ENCODE peak calls at places on chromosome 10, in four cellular contexts. H is GM12865, J is lower lobe of right lung, L is lower leg skin. G is an unnamed sample.

GRCh38 chr10:47449102-47449978 is 34.6 kb downstream of the ANXA8 start:
- DNase-seq in L (no peak), H (no peak), J (peak), G (no peak)

GRCh38 chr10:66852811-66853210 is 73.0 kb upstream of the LRRTM3 start:
- DNase-seq in L (no peak), H (no peak), J (no peak), G (no peak)

GRCh38 chr10:97861924-97862323 is 12.3 kb downstream of the GOLGA7B start:
- DNase-seq in J (no peak), L (no peak), H (no peak), G (no peak)

GRCh38 chr10:129622736-129623135 is 155.7 kb downstream of the MGMT start:
- DNase-seq in J (no peak), H (no peak), L (no peak), G (no peak)

GRCh38 chr10:104630731-104631130 is 10.4 kb upstream of the SORCS3 start:
- DNase-seq in L (no peak), J (no peak), H (no peak), G (no peak)

GRCh38 chr10:117174439-117175214 is 22.7 kb upstream of the KCNK18 start:
- DNase-seq in J (peak), H (peak), L (peak), G (peak)

GRCh38 chr10:133347636-133348517 is 704 bp downstream of the PRAP1 start:
- DNase-seq in J (peak), H (no peak), L (no peak), G (peak)

GRCh38 chr10:122112625-122113160 is 123.7 kb downstream of the TACC2 start:
- DNase-seq in H (peak), L (peak), J (peak), G (peak)

GRCh38 chr10:129780158-129780557 is 183.9 kb downstream of the EBF3 start:
- DNase-seq in H (no peak), J (peak), L (no peak), G (no peak)

GRCh38 chr10:75660833-75661232 is 229.4 kb downstream of the LRMDA start:
- DNase-seq in J (no peak), H (no peak), L (no peak), G (no peak)

GRCh38 chr10:97590748-97591139 is 1.2 kb downstream of the C10orf62 start:
- DNase-seq in H (no peak), L (no peak), J (no peak), G (no peak)

GRCh38 chr10:96369890-96370574 is 11.2 kb upstream of the OPALIN start:
- DNase-seq in L (no peak), H (no peak), J (no peak), G (no peak)

GRCh38 chr10:97874332-97874731 is 24.7 kb downstream of the GOLGA7B start:
- DNase-seq in L (no peak), J (no peak), H (no peak), G (no peak)

GRCh38 chr10:49025347-49025983 is 85.8 kb upstream of the LRRC18 start:
- DNase-seq in H (no peak), L (no peak), J (no peak), G (no peak)

GRCh38 chr10:68829494-68829893 is 2.2 kb downstream of the STOX1 start:
- DNase-seq in L (no peak), H (no peak), J (no peak), G (no peak)

GRCh38 chr10:124012066-124012465 is 81.3 kb downstream of the CHST15 start:
- DNase-seq in L (no peak), J (peak), H (no peak), G (no peak)

GRCh38 chr10:34477229-34477628 is 337.9 kb downstream of the PARD3 start:
- DNase-seq in L (no peak), J (no peak), H (no peak), G (no peak)

GRCh38 chr10:62244785-62245595 is 23.7 kb downstream of the RTKN2 start:
- DNase-seq in H (peak), J (no peak), L (peak), G (peak)

GRCh38 chr10:29998142-29998808 is 61.1 kb downstream of the JCAD start:
- DNase-seq in H (peak), L (peak), J (peak), G (no peak)

GRCh38 chr10:132631348-132631735 is 93.8 kb downstream of the INPP5A start:
- DNase-seq in J (peak), L (no peak), H (no peak), G (peak)

GRCh38 chr10:119625570-119626280 is 25.5 kb upstream of the BAG3 start:
- DNase-seq in H (no peak), J (no peak), L (no peak), G (no peak)

GRCh38 chr10:44010873-44011602 is 362.4 kb upstream of the ZNF32 start:
- DNase-seq in J (no peak), L (no peak), H (peak), G (no peak)

GRCh38 chr10:54909165-54909564 is 108.1 kb upstream of the PCDH15 start:
- DNase-seq in L (no peak), J (no peak), H (no peak), G (no peak)

GRCh38 chr10:971150-971542 is 17.1 kb upstream of the GTPBP4 start:
- DNase-seq in L (no peak), H (no peak), J (peak), G (peak)

GRCh38 chr10:100019824-100020160 is 10.0 kb upstream of the DNMBP start:
- DNase-seq in J (no peak), H (no peak), L (no peak), G (no peak)

GRCh38 chr10:53697038-53697437 is 924.5 kb upstream of the MBL2 start:
- DNase-seq in H (no peak), L (no peak), J (no peak), G (no peak)

GRCh38 chr10:77746313-77746712 is 108.7 kb upstream of the KCNMA1 start:
- DNase-seq in H (no peak), L (no peak), J (no peak), G (no peak)

GRCh38 chr10:79383974-79384606 is 36.8 kb downstream of the PPIF start:
- DNase-seq in J (peak), L (no peak), H (no peak), G (no peak)

GRCh38 chr10:93742633-93743349 is 14.9 kb upstream of the LGI1 start:
- DNase-seq in J (no peak), L (no peak), H (peak), G (no peak)

GRCh38 chr10:93749218-93749799 is 8.4 kb upstream of the LGI1 start:
- DNase-seq in H (no peak), J (no peak), L (no peak), G (no peak)

GRCh38 chr10:93746844-93747284 is 10.9 kb upstream of the LGI1 start:
- DNase-seq in L (no peak), H (peak), J (no peak), G (peak)

GRCh38 chr10:93741367-93741766 is 16.4 kb upstream of the LGI1 start:
- DNase-seq in J (no peak), H (no peak), L (no peak), G (no peak)

GRCh38 chr10:93745411-93746065 is 12.2 kb upstream of the LGI1 start:
- DNase-seq in H (peak), L (no peak), J (no peak), G (peak)
- TF ChIP-seq CTCF in H (peak), L (no peak), J (no peak), G (no peak)

DNA sequence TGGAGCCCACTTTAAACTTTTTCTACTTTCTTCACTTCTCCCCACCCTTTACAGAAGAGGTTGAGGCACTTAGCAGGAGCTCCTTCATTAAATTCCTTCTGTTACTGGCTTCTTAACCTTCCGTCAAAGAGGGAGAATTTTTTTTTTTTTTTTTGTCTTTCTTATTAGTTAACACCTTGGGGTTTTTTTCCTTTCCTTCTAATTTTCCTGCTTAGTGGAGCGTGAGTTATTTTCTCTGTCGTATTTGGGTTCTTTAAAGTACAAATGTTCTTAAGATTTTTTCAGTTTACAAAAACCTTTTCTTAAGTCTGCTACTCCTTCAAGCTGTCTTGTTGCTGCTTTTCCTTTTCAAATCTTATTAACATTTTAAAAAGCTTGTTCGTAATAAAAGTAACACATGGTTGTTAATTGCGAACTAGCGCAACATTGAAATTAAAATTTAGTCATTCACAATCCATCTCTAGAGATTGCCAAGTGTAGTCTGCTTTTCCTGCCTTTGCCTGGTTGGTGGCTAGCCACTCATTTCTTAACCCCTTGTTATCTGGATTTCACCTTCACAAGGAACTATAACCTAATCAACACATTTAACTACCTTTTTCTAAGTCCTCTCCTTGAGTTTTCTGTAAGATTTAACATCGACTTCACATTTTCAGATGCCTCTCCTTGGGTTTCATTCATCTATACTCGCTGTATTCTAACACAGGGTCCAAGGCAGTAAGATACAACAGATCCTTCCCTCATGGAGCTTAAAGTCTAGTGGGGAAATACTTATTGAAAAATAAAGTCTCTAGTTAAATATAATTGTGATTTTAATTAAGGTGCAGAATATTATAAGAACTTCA is 2.0 kb downstream of the BMPR1A start:
- DNase-seq in J (no peak), H (no peak), L (no peak), G (no peak)
- H3K4me3 ChIP-seq in J (peak), H (peak), L (no peak), G (no peak)

DNA sequence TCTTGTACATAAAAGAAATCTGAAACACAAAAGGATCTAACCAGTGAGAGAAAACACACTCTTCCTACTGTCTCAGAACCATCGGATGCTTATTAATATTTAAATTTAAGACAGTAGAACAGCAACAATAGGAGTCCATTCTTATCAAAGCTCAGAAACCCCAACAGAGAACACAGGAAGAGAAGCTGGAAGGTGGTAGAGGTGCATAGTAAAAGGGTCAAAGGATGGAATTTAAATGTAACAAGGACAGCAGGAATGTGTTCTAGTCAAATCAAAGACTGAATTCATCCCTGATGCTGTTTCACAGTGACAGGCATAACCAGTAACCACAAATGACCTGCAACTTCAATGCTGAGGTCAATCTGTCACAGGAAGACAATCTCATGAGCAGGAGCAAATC is 1259.8 kb downstream of the XPNPEP1 start:
- DNase-seq in H (no peak), J (no peak), L (no peak), G (no peak)
- TF ChIP-seq CTCF in H (no peak), J (no peak), L (no peak), G (no peak)

DNA sequence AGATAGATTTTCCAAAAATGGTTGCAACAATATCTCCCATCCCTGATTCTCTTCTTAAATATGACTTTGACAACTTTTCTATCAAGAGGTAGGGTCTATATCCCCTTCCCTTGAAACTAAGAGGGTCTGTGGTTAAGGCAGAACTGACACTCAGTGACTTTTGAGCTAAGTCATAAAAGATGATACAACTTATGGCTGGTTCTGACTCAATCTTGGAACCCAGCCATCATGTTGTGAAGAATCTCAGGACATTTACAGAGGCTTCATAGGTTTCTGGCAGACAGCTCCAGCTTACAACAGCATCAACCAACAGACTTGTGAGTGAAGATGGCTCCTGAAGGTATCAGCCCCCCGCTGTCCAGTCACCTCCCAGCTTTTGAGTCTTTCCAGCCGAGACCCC is 203.5 kb downstream of the RNLS start:
- DNase-seq in L (no peak), H (no peak), J (no peak), G (no peak)
- H3K4me3 ChIP-seq in L (no peak), H (no peak), J (no peak), G (no peak)